ENCODE peak calls at places on chromosomes 16 and 17, in five cellular contexts. T is B cell, G is natural killer cell, V is neural crest cell, W is epithelial cell of esophagus. N is an unnamed sample.
A peak's percentile ranks its signal among the peaks of the same experiment; 100 is the strongest.

GRCh38 chr16:11333696-11334095 is 11.6 kb upstream of the RMI2 start:
- DNase-seq in T (no peak), G (no peak), V (no peak), W (peak; percentile 47), N (no peak)

GRCh38 chr16:87416826-87417471 is 24.8 kb downstream of the MAP1LC3B start:
- DNase-seq in T (no peak), G (no peak), V (no peak), W (peak; percentile 53), N (no peak)

GRCh38 chr17:47781397-47781796 is 40.2 kb downstream of the OSBPL7 start:
- DNase-seq in T (no peak), G (no peak), V (no peak), W (no peak), N (no peak)

GRCh38 chr16:65312795-65313194 is 190.9 kb upstream of the CDH11 start:
- DNase-seq in T (no peak), G (no peak), V (no peak), W (no peak), N (no peak)

GRCh38 chr17:6098466-6099180 is 28.4 kb downstream of the WSCD1 start:
- DNase-seq in T (no peak), G (no peak), V (no peak), W (no peak), N (no peak)

GRCh38 chr16:51084074-51084928 is 66.8 kb downstream of the SALL1 start:
- DNase-seq in T (no peak), G (no peak), V (no peak), W (no peak), N (peak; percentile 6)

GRCh38 chr16:66326995-66327513 is 39.4 kb upstream of the CDH5 start:
- DNase-seq in T (no peak), G (no peak), V (no peak), W (no peak), N (no peak)

GRCh38 chr17:63546308-63547082 is 3.8 kb upstream of the DCAF7 start:
- DNase-seq in T (no peak), G (no peak), V (no peak), W (no peak), N (no peak)

GRCh38 chr17:80870401-80870800 is 121.2 kb upstream of the CHMP6 start:
- DNase-seq in T (no peak), G (no peak), V (no peak), W (no peak), N (no peak)

GRCh38 chr17:219696-220095 is 38.2 kb upstream of the DOC2B start:
- DNase-seq in T (no peak), G (no peak), V (no peak), W (no peak), N (no peak)

GRCh38 chr17:74083321-74083720 is 120.2 kb upstream of the RPL38 start:
- DNase-seq in T (no peak), G (no peak), V (no peak), W (no peak), N (no peak)

GRCh38 chr17:29622337-29623282 is at the start of gene CORO6:
- DNase-seq in T (peak; percentile 85), G (peak; percentile 68), V (peak; percentile 75), W (peak; percentile 37), N (peak; percentile 82)

GRCh38 chr16:73433493-73434307 is 385.8 kb upstream of the ZFHX3 start:
- DNase-seq in T (no peak), G (no peak), V (no peak), W (no peak), N (no peak)

GRCh38 chr17:76843703-76844484 is 24.3 kb upstream of the MGAT5B start:
- DNase-seq in T (no peak), G (no peak), V (no peak), W (no peak), N (peak; percentile 27)

GRCh38 chr17:76844846-76845245 is 23.4 kb upstream of the MGAT5B start:
- DNase-seq in T (no peak), G (no peak), V (no peak), W (no peak), N (no peak)

GRCh38 chr17:76844485-76844829 is 23.7 kb upstream of the MGAT5B start:
- DNase-seq in T (no peak), G (no peak), V (no peak), W (no peak), N (no peak)

GRCh38 chr17:76847031-76847430 is 21.2 kb upstream of the MGAT5B start:
- DNase-seq in T (no peak), G (no peak), V (no peak), W (no peak), N (no peak)

GRCh38 chr17:76845524-76845923 is 22.7 kb upstream of the MGAT5B start:
- DNase-seq in T (no peak), G (no peak), V (no peak), W (no peak), N (no peak)
- TF ChIP-seq CTCF in T (no peak), G (no peak), V (no peak), W (no peak), N (no peak)

GRCh38 chr17:10092595-10092994 is 105.8 kb downstream of the GAS7 start:
- DNase-seq in T (no peak), G (no peak), V (no peak), W (no peak), N (no peak)
- TF ChIP-seq CTCF in T (no peak), G (no peak), V (no peak), W (no peak), N (no peak)

DNA sequence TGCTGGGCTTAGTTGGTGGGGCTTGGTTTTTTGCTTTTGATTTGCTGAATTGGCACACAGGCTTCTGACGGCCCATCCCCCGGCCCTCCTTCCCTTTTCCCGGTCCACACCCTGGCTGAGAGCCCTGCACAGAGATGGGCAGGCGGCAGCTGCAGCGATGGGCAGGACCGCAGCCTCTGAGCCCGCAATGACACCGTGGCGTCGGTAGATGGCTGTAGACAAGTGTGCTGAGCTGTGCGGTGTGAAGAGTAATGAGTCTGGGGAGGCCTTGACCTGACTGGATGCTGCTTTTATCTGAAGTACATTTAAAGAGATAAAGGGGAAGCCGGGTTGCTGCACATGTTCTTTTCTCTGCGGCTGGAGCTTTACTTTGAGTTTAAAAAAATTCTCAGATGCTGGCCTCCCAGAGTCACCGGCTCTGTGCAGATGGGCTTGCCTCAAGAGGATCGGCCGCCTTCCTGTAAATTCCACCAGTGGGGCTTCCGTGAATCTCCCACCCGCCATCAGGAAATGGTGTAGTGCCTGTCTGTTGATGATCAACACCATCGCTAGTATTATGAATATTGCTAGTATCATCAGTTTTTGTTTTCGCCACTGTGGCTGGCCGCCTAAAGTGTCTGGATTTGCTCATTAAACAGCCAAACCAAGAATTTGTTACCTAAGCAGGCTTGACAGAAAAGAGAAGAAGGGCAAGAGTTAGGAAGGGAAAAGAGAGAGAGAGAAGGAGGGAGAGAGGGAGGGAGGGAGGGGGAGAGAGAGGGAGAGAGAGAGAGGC is 245.6 kb upstream of the RBFOX1 start:
- DNase-seq in T (no peak), G (no peak), V (peak; percentile 64), W (no peak), N (no peak)
- TF ChIP-seq CTCF in T (no peak), G (no peak), V (peak; percentile 65), W (no peak), N (no peak)

GRCh38 chr17:19377602-19378415 is 489 bp upstream of the MAPK7 start:
- DNase-seq in T (peak; percentile 99), G (peak; percentile 94), V (peak; percentile 84), W (peak; percentile 99), N (peak; percentile 99)
- TF ChIP-seq CTCF in T (no peak), G (no peak), V (no peak), W (no peak), N (no peak)

DNA sequence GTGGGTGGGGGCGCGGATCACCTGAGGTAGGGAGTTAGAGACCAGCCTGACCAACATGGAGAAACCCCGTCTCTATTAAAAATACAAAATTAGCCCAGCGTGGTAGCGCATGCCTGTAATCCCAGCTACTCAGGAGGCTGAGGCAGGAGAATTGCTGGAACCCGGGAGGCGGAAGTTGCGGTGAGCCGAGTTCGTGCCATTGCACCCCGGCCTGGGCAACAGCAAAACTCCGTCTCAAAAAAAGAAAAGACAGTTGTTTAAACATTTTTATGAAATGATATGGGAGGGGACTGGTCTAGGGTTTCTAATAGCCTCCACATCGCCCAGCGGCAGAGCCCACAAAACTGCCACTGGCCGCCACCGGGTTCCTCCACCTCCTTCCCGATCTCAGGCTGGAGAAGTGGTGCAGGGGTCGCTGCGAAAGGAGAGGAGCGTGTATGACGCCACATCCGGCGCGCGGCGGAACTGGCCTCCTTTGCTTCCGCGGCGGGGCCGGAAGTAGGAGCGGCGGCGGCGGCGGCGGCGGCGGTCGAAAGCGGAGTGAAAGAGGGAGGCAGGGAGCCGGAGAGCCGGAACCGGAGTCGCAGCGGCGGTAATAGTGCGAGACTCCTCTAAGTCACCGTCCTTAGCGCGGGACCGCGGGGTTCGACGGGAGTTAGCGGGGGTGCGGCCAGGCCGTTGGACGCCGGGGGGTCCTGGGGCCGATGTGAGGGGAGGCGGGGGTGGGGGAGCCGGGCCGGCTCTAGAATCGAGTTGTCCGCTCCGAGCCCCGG is at the start of gene PPP4C:
- DNase-seq in T (peak; percentile 96), G (peak; percentile 91), V (peak; percentile 89), W (peak; percentile 91), N (peak; percentile 86)
- TF ChIP-seq CTCF in T (no peak), G (no peak), V (no peak), W (no peak), N (no peak)

N was measured in GM06990.